ENCODE peak calls at places on chromosomes 3 and 15, in ten cellular contexts. One of them, this sample, is unnamed.

GRCh38 chr3:187227658-187228258 is 30.5 kb downstream of the RTP1 start:
- DNase-seq in adrenal gland: no peak
- DNase-seq in GM13976: no peak
- DNase-seq in astrocyte: peak; percentile 81
- DNase-seq in GM12865: no peak
- DNase-seq in BJ: peak; percentile 58
- DNase-seq in AG10803: peak; percentile 81
- DNase-seq in esophagus muscularis mucosa: no peak
- DNase-seq in AG09309: no peak
- DNase-seq in keratinocyte: no peak
- DNase-seq in this sample: no peak

GRCh38 chr3:59752925-59753324 is 703.1 kb upstream of the CFAP20DC start:
- DNase-seq in adrenal gland: no peak
- DNase-seq in GM13976: no peak
- DNase-seq in astrocyte: no peak
- DNase-seq in GM12865: no peak
- DNase-seq in BJ: no peak
- DNase-seq in AG10803: no peak
- DNase-seq in esophagus muscularis mucosa: no peak
- DNase-seq in AG09309: no peak
- DNase-seq in keratinocyte: no peak
- DNase-seq in this sample: no peak

GRCh38 chr15:50181206-50181982 is 602 bp upstream of the SLC27A2 start:
- DNase-seq in adrenal gland: no peak
- DNase-seq in GM13976: no peak
- DNase-seq in astrocyte: no peak
- DNase-seq in GM12865: no peak
- DNase-seq in BJ: no peak
- DNase-seq in AG10803: no peak
- DNase-seq in esophagus muscularis mucosa: no peak
- DNase-seq in AG09309: no peak
- DNase-seq in keratinocyte: no peak
- DNase-seq in this sample: no peak

GRCh38 chr3:156600834-156601233 is 45.9 kb upstream of the SSR3 start:
- DNase-seq in adrenal gland: no peak
- DNase-seq in GM13976: no peak
- DNase-seq in astrocyte: no peak
- DNase-seq in GM12865: no peak
- DNase-seq in BJ: no peak
- DNase-seq in AG10803: no peak
- DNase-seq in esophagus muscularis mucosa: no peak
- DNase-seq in AG09309: no peak
- DNase-seq in keratinocyte: no peak
- DNase-seq in this sample: no peak

GRCh38 chr15:85307687-85308045 is 72.7 kb upstream of the AKAP13 start:
- DNase-seq in adrenal gland: no peak
- DNase-seq in GM13976: no peak
- DNase-seq in astrocyte: no peak
- DNase-seq in GM12865: no peak
- DNase-seq in BJ: no peak
- DNase-seq in AG10803: no peak
- DNase-seq in esophagus muscularis mucosa: no peak
- DNase-seq in AG09309: no peak
- DNase-seq in keratinocyte: no peak
- DNase-seq in this sample: no peak

GRCh38 chr3:160810360-160810759 is 54.3 kb downstream of the PPM1L start:
- DNase-seq in adrenal gland: peak; percentile 19
- DNase-seq in GM13976: no peak
- DNase-seq in astrocyte: peak; percentile 9
- DNase-seq in GM12865: no peak
- DNase-seq in BJ: no peak
- DNase-seq in AG10803: peak; percentile 48
- DNase-seq in esophagus muscularis mucosa: no peak
- DNase-seq in AG09309: peak; percentile 13
- DNase-seq in keratinocyte: no peak
- DNase-seq in this sample: no peak

GRCh38 chr3:61637088-61638051 is 76.0 kb downstream of the PTPRG start:
- DNase-seq in adrenal gland: peak; percentile 61
- DNase-seq in GM13976: peak; percentile 38
- DNase-seq in astrocyte: peak; percentile 55
- DNase-seq in GM12865: peak; percentile 35
- DNase-seq in BJ: no peak
- DNase-seq in AG10803: peak; percentile 12
- DNase-seq in esophagus muscularis mucosa: no peak
- DNase-seq in AG09309: no peak
- DNase-seq in keratinocyte: no peak
- DNase-seq in this sample: no peak

GRCh38 chr3:38086496-38086895 is 47.5 kb downstream of the DLEC1 start:
- DNase-seq in adrenal gland: no peak
- DNase-seq in GM13976: no peak
- DNase-seq in astrocyte: no peak
- DNase-seq in GM12865: no peak
- DNase-seq in BJ: no peak
- DNase-seq in AG10803: no peak
- DNase-seq in esophagus muscularis mucosa: no peak
- DNase-seq in AG09309: no peak
- DNase-seq in keratinocyte: no peak
- DNase-seq in this sample: no peak

GRCh38 chr3:195591852-195592251 is 8.1 kb upstream of the APOD start:
- DNase-seq in adrenal gland: no peak
- DNase-seq in GM13976: no peak
- DNase-seq in astrocyte: no peak
- DNase-seq in GM12865: no peak
- DNase-seq in BJ: no peak
- DNase-seq in AG10803: peak; percentile 18
- DNase-seq in esophagus muscularis mucosa: no peak
- DNase-seq in AG09309: no peak
- DNase-seq in keratinocyte: no peak
- DNase-seq in this sample: no peak

GRCh38 chr3:157066335-157067071 is 93.4 kb downstream of the CCNL1 start:
- DNase-seq in adrenal gland: no peak
- DNase-seq in GM13976: no peak
- DNase-seq in astrocyte: peak; percentile 92
- DNase-seq in GM12865: no peak
- DNase-seq in BJ: no peak
- DNase-seq in AG10803: peak; percentile 78
- DNase-seq in esophagus muscularis mucosa: peak; percentile 90
- DNase-seq in AG09309: no peak
- DNase-seq in keratinocyte: no peak
- DNase-seq in this sample: no peak

GRCh38 chr15:52799145-52799811 is 9.1 kb upstream of the ONECUT1 start:
- DNase-seq in adrenal gland: no peak
- DNase-seq in GM13976: no peak
- DNase-seq in astrocyte: no peak
- DNase-seq in GM12865: no peak
- DNase-seq in BJ: no peak
- DNase-seq in AG10803: no peak
- DNase-seq in esophagus muscularis mucosa: no peak
- DNase-seq in AG09309: no peak
- DNase-seq in keratinocyte: no peak
- DNase-seq in this sample: no peak
- TF ChIP-seq CTCF in adrenal gland: no peak
- TF ChIP-seq CTCF in GM13976: no peak
- TF ChIP-seq CTCF in astrocyte: no peak
- TF ChIP-seq CTCF in GM12865: no peak
- TF ChIP-seq CTCF in BJ: no peak
- TF ChIP-seq CTCF in AG10803: no peak
- TF ChIP-seq CTCF in esophagus muscularis mucosa: no peak
- TF ChIP-seq CTCF in AG09309: no peak
- TF ChIP-seq CTCF in keratinocyte: no peak
- TF ChIP-seq CTCF in this sample: no peak

DNA sequence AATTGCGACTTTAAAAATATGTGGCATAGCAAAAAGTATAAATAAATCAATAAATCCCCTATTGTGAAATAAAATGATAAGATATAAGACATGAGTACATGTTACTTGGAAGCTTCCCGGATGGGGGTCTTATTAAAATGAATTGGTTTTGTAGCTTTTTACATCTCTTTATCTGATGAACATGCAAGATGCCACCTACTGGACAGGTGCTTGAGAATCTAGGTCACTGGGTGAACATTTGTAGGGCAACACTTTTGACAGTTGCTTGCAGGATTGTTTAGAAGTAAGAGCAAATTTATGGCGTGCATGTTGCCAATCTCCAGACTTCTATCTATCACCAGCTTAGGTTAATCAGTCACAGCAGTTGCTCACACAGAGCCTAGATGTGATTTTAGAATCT is 362.7 kb upstream of the SUCLG2 start:
- DNase-seq in adrenal gland: no peak
- DNase-seq in GM13976: no peak
- DNase-seq in astrocyte: no peak
- DNase-seq in GM12865: peak; percentile 14
- DNase-seq in BJ: no peak
- DNase-seq in AG10803: no peak
- DNase-seq in esophagus muscularis mucosa: no peak
- DNase-seq in AG09309: no peak
- DNase-seq in keratinocyte: no peak
- DNase-seq in this sample: no peak
- TF ChIP-seq CTCF in adrenal gland: no peak
- TF ChIP-seq CTCF in GM13976: no peak
- TF ChIP-seq CTCF in astrocyte: no peak
- TF ChIP-seq CTCF in GM12865: peak; percentile 7
- TF ChIP-seq CTCF in BJ: no peak
- TF ChIP-seq CTCF in AG10803: no peak
- TF ChIP-seq CTCF in esophagus muscularis mucosa: no peak
- TF ChIP-seq CTCF in AG09309: no peak
- TF ChIP-seq CTCF in keratinocyte: no peak
- TF ChIP-seq CTCF in this sample: no peak

GRCh38 chr3:151869186-151869585 is 4.3 kb upstream of the SUCNR1 start:
- DNase-seq in adrenal gland: no peak
- DNase-seq in GM13976: no peak
- DNase-seq in astrocyte: no peak
- DNase-seq in GM12865: no peak
- DNase-seq in BJ: peak; percentile 23
- DNase-seq in AG10803: no peak
- DNase-seq in esophagus muscularis mucosa: no peak
- DNase-seq in AG09309: no peak
- DNase-seq in keratinocyte: no peak
- DNase-seq in this sample: no peak
- TF ChIP-seq CTCF in adrenal gland: no peak
- TF ChIP-seq CTCF in GM13976: no peak
- TF ChIP-seq CTCF in astrocyte: no peak
- TF ChIP-seq CTCF in GM12865: no peak
- TF ChIP-seq CTCF in BJ: no peak
- TF ChIP-seq CTCF in AG10803: no peak
- TF ChIP-seq CTCF in esophagus muscularis mucosa: no peak
- TF ChIP-seq CTCF in AG09309: no peak
- TF ChIP-seq CTCF in keratinocyte: no peak
- TF ChIP-seq CTCF in this sample: no peak

DNA sequence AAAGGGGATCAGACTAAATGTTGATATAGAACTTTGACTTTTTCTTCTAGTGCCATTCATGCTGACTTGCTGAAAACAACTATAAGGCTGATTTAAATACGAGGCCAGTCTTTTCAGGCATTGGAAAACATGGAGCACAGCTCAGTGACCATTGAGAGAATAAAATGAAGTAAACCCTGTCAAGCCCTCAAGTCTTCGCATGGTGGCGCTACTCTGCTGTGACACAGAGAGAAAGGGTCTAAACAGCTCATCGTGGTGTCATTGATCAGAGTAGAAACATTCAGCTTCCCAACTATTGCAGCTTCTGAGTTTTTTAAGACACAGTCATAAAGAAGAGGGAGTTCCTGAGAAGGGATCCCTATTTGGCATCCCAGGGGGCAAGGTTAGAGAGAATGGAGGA is 716.2 kb downstream of the DIPK2A start:
- DNase-seq in adrenal gland: no peak
- DNase-seq in GM13976: no peak
- DNase-seq in astrocyte: no peak
- DNase-seq in GM12865: peak; percentile 11
- DNase-seq in BJ: no peak
- DNase-seq in AG10803: no peak
- DNase-seq in esophagus muscularis mucosa: no peak
- DNase-seq in AG09309: no peak
- DNase-seq in keratinocyte: no peak
- DNase-seq in this sample: no peak
- TF ChIP-seq CTCF in adrenal gland: no peak
- TF ChIP-seq CTCF in GM13976: no peak
- TF ChIP-seq CTCF in astrocyte: no peak
- TF ChIP-seq CTCF in GM12865: no peak
- TF ChIP-seq CTCF in BJ: peak; percentile 9
- TF ChIP-seq CTCF in AG10803: peak; percentile 8
- TF ChIP-seq CTCF in esophagus muscularis mucosa: no peak
- TF ChIP-seq CTCF in AG09309: no peak
- TF ChIP-seq CTCF in keratinocyte: peak; percentile 8
- TF ChIP-seq CTCF in this sample: no peak

This sample was measured in natural killer cell.